ENCODE peak calls at places on chromosomes 13 and 19, in six cellular contexts. One of them, this sample, is unnamed.

GRCh38 chr13:30803791-30804190 is 68.4 kb downstream of the ALOX5AP start:
- DNase-seq in GM13977: no peak
- DNase-seq in heart right ventricle: no peak
- DNase-seq in AG04450: no peak
- DNase-seq in colonic mucosa: no peak
- DNase-seq in naive thymus-derived CD8-positive, alpha-beta T cell: no peak
- DNase-seq in this sample: no peak

GRCh38 chr13:72808917-72809500 is 27.1 kb downstream of the PIBF1 start:
- DNase-seq in colonic mucosa: no peak
- DNase-seq in naive thymus-derived CD8-positive, alpha-beta T cell: no peak
- DNase-seq in GM13977: no peak
- DNase-seq in AG04450: no peak
- DNase-seq in heart right ventricle: no peak
- DNase-seq in this sample: peak

GRCh38 chr19:12333162-12334159 is at the start of gene ZNF563:
- DNase-seq in AG04450: peak
- DNase-seq in colonic mucosa: peak
- DNase-seq in heart right ventricle: peak
- DNase-seq in naive thymus-derived CD8-positive, alpha-beta T cell: peak
- DNase-seq in GM13977: peak
- DNase-seq in this sample: peak

GRCh38 chr19:38664503-38665211 is 17.2 kb downstream of the ACTN4 start:
- DNase-seq in heart right ventricle: no peak
- DNase-seq in naive thymus-derived CD8-positive, alpha-beta T cell: no peak
- DNase-seq in AG04450: no peak
- DNase-seq in GM13977: no peak
- DNase-seq in colonic mucosa: no peak
- DNase-seq in this sample: no peak

GRCh38 chr13:33999830-34000605 is 182.1 kb downstream of the RFC3 start:
- DNase-seq in colonic mucosa: no peak
- DNase-seq in GM13977: no peak
- DNase-seq in AG04450: no peak
- DNase-seq in heart right ventricle: no peak
- DNase-seq in naive thymus-derived CD8-positive, alpha-beta T cell: no peak
- DNase-seq in this sample: peak

GRCh38 chr19:628168-628567 is 5.2 kb downstream of the POLRMT start:
- DNase-seq in heart right ventricle: no peak
- DNase-seq in colonic mucosa: no peak
- DNase-seq in AG04450: no peak
- DNase-seq in naive thymus-derived CD8-positive, alpha-beta T cell: peak
- DNase-seq in GM13977: no peak
- DNase-seq in this sample: no peak

GRCh38 chr13:95530178-95530577 is 22.3 kb upstream of the CLDN10 start:
- DNase-seq in heart right ventricle: no peak
- DNase-seq in colonic mucosa: no peak
- DNase-seq in AG04450: no peak
- DNase-seq in GM13977: no peak
- DNase-seq in naive thymus-derived CD8-positive, alpha-beta T cell: no peak
- DNase-seq in this sample: no peak

GRCh38 chr19:1214862-1215731 is 9.5 kb downstream of the STK11 start:
- DNase-seq in GM13977: no peak
- DNase-seq in naive thymus-derived CD8-positive, alpha-beta T cell: no peak
- DNase-seq in colonic mucosa: no peak
- DNase-seq in heart right ventricle: peak
- DNase-seq in AG04450: no peak
- DNase-seq in this sample: no peak

GRCh38 chr19:38247734-38248268 is 8.4 kb downstream of the PPP1R14A start:
- DNase-seq in heart right ventricle: no peak
- DNase-seq in AG04450: no peak
- DNase-seq in colonic mucosa: no peak
- DNase-seq in GM13977: no peak
- DNase-seq in naive thymus-derived CD8-positive, alpha-beta T cell: no peak
- DNase-seq in this sample: peak

GRCh38 chr13:70375718-70376117 is 267.5 kb upstream of the KLHL1 start:
- DNase-seq in colonic mucosa: peak
- DNase-seq in heart right ventricle: no peak
- DNase-seq in GM13977: no peak
- DNase-seq in AG04450: no peak
- DNase-seq in naive thymus-derived CD8-positive, alpha-beta T cell: no peak
- DNase-seq in this sample: peak

GRCh38 chr19:24140099-24140498 is 53.1 kb downstream of the ZNF254 start:
- DNase-seq in heart right ventricle: no peak
- DNase-seq in colonic mucosa: no peak
- DNase-seq in GM13977: no peak
- DNase-seq in AG04450: peak
- DNase-seq in naive thymus-derived CD8-positive, alpha-beta T cell: no peak
- DNase-seq in this sample: no peak

GRCh38 chr13:74554581-74555290 is 420.5 kb upstream of the KLF12 start:
- DNase-seq in heart right ventricle: no peak
- DNase-seq in colonic mucosa: no peak
- DNase-seq in AG04450: no peak
- DNase-seq in GM13977: no peak
- DNase-seq in naive thymus-derived CD8-positive, alpha-beta T cell: no peak
- DNase-seq in this sample: no peak

GRCh38 chr13:68190826-68191225 is 960.7 kb upstream of the PCDH9 start:
- DNase-seq in AG04450: no peak
- DNase-seq in colonic mucosa: no peak
- DNase-seq in naive thymus-derived CD8-positive, alpha-beta T cell: no peak
- DNase-seq in GM13977: no peak
- DNase-seq in heart right ventricle: no peak
- DNase-seq in this sample: peak

GRCh38 chr19:30340724-30341595 is 31.2 kb upstream of the ZNF536 start:
- DNase-seq in colonic mucosa: no peak
- DNase-seq in heart right ventricle: no peak
- DNase-seq in GM13977: no peak
- DNase-seq in naive thymus-derived CD8-positive, alpha-beta T cell: no peak
- DNase-seq in AG04450: no peak
- DNase-seq in this sample: no peak

GRCh38 chr19:18514800-18515682 is 6.8 kb downstream of the ELL start:
- DNase-seq in AG04450: no peak
- DNase-seq in colonic mucosa: peak
- DNase-seq in heart right ventricle: peak
- DNase-seq in GM13977: no peak
- DNase-seq in naive thymus-derived CD8-positive, alpha-beta T cell: no peak
- DNase-seq in this sample: peak

GRCh38 chr19:16627928-16628182 is 149 bp downstream of the MED26 start:
- DNase-seq in AG04450: no peak
- DNase-seq in colonic mucosa: no peak
- DNase-seq in naive thymus-derived CD8-positive, alpha-beta T cell: no peak
- DNase-seq in heart right ventricle: peak
- DNase-seq in GM13977: no peak
- DNase-seq in this sample: no peak

GRCh38 chr13:45121421-45121820 is 1.1 kb downstream of the GTF2F2 start:
- DNase-seq in GM13977: peak
- DNase-seq in heart right ventricle: no peak
- DNase-seq in colonic mucosa: no peak
- DNase-seq in AG04450: no peak
- DNase-seq in naive thymus-derived CD8-positive, alpha-beta T cell: no peak
- DNase-seq in this sample: no peak

GRCh38 chr13:73870970-73871935 is 263.0 kb downstream of the KLF12 start:
- DNase-seq in colonic mucosa: no peak
- DNase-seq in AG04450: peak
- DNase-seq in heart right ventricle: no peak
- DNase-seq in GM13977: no peak
- DNase-seq in naive thymus-derived CD8-positive, alpha-beta T cell: no peak
- DNase-seq in this sample: no peak

GRCh38 chr13:109941221-109941620 is 154.8 kb upstream of the IRS2 start:
- DNase-seq in naive thymus-derived CD8-positive, alpha-beta T cell: no peak
- DNase-seq in heart right ventricle: no peak
- DNase-seq in AG04450: no peak
- DNase-seq in GM13977: no peak
- DNase-seq in colonic mucosa: no peak
- DNase-seq in this sample: no peak

GRCh38 chr13:109783815-109784589 is 2.4 kb downstream of the IRS2 start:
- DNase-seq in colonic mucosa: no peak
- DNase-seq in AG04450: no peak
- DNase-seq in naive thymus-derived CD8-positive, alpha-beta T cell: no peak
- DNase-seq in heart right ventricle: no peak
- DNase-seq in GM13977: no peak
- DNase-seq in this sample: no peak

GRCh38 chr13:99258210-99258860 is at the start of gene GPR18:
- DNase-seq in colonic mucosa: no peak
- DNase-seq in heart right ventricle: no peak
- DNase-seq in GM13977: peak
- DNase-seq in naive thymus-derived CD8-positive, alpha-beta T cell: no peak
- DNase-seq in AG04450: no peak
- DNase-seq in this sample: peak

GRCh38 chr13:24110011-24110410 is 50.5 kb upstream of the SPATA13 start:
- DNase-seq in AG04450: no peak
- DNase-seq in colonic mucosa: no peak
- DNase-seq in heart right ventricle: no peak
- DNase-seq in GM13977: no peak
- DNase-seq in naive thymus-derived CD8-positive, alpha-beta T cell: no peak
- DNase-seq in this sample: no peak

GRCh38 chr19:41324921-41325639 is 15.1 kb downstream of the CCDC97 start:
- DNase-seq in colonic mucosa: peak
- DNase-seq in heart right ventricle: peak
- DNase-seq in GM13977: no peak
- DNase-seq in AG04450: no peak
- DNase-seq in naive thymus-derived CD8-positive, alpha-beta T cell: no peak
- DNase-seq in this sample: no peak

GRCh38 chr19:47049307-47049700 is 880 bp upstream of the TMEM160 start:
- DNase-seq in heart right ventricle: no peak
- DNase-seq in GM13977: no peak
- DNase-seq in colonic mucosa: no peak
- DNase-seq in AG04450: no peak
- DNase-seq in naive thymus-derived CD8-positive, alpha-beta T cell: no peak
- DNase-seq in this sample: no peak

GRCh38 chr13:56953965-56954364 is 186.8 kb upstream of the PRR20A start:
- DNase-seq in heart right ventricle: no peak
- DNase-seq in GM13977: no peak
- DNase-seq in AG04450: no peak
- DNase-seq in colonic mucosa: no peak
- DNase-seq in naive thymus-derived CD8-positive, alpha-beta T cell: no peak
- DNase-seq in this sample: no peak

GRCh38 chr19:41869374-41869955 is 7.6 kb upstream of the CD79A start:
- DNase-seq in naive thymus-derived CD8-positive, alpha-beta T cell: no peak
- DNase-seq in AG04450: no peak
- DNase-seq in heart right ventricle: no peak
- DNase-seq in GM13977: no peak
- DNase-seq in colonic mucosa: no peak
- DNase-seq in this sample: no peak

GRCh38 chr19:16899566-16900075 is 10.8 kb downstream of the F2RL3 start:
- DNase-seq in heart right ventricle: no peak
- DNase-seq in naive thymus-derived CD8-positive, alpha-beta T cell: no peak
- DNase-seq in colonic mucosa: peak
- DNase-seq in AG04450: no peak
- DNase-seq in GM13977: peak
- DNase-seq in this sample: peak